ENCODE peak calls at places on chromosome 15, in four cellular contexts. O is aorta, N is RWPE2, B is cardiac fibroblast. U is an unnamed sample.

GRCh38 chr15:77454956-77455355 is 34.3 kb downstream of the HMG20A start:
- DNase-seq in O (no peak), N (no peak), B (peak), U (no peak)

GRCh38 chr15:62187910-62188309 is 22.8 kb upstream of the C2CD4B start:
- DNase-seq in N (no peak), B (no peak), O (no peak), U (no peak)

GRCh38 chr15:65888998-65889397 is 19.7 kb downstream of the RAB11A start:
- DNase-seq in B (no peak), N (no peak), O (no peak), U (no peak)

GRCh38 chr15:48825075-48825474 is 14.2 kb upstream of the CEP152 start:
- DNase-seq in O (no peak), B (no peak), N (no peak), U (no peak)

GRCh38 chr15:64948916-64949315 is 37.2 kb downstream of the ANKDD1A start:
- DNase-seq in O (no peak), N (no peak), B (no peak), U (no peak)

GRCh38 chr15:69729167-69729748 is 276.6 kb downstream of the RPLP1 start:
- DNase-seq in N (no peak), B (peak), O (no peak), U (peak)

GRCh38 chr15:51229907-51230328 is 108.5 kb downstream of the CYP19A1 start:
- DNase-seq in O (no peak), N (no peak), B (peak), U (no peak)

GRCh38 chr15:91965501-91966180 is 112.1 kb downstream of the SLCO3A1 start:
- DNase-seq in O (peak), B (peak), N (peak), U (no peak)

GRCh38 chr15:89023311-89023961 is 64.8 kb upstream of the ABHD2 start:
- DNase-seq in B (peak), O (peak), N (no peak), U (no peak)

GRCh38 chr15:39880718-39881387 is 39.2 kb downstream of the GPR176 start:
- DNase-seq in N (no peak), B (peak), O (no peak), U (no peak)